ENCODE peak calls at places on chromosome 3, in six cellular contexts. F, L, E, C, G and X are unnamed samples.
A peak's percentile ranks its signal among the peaks of the same experiment; 100 is the strongest.

GRCh38 chr3:16252988-16253387 is 11.8 kb downstream of the DPH3 start:
- DNase-seq in G (no peak), F (no peak), L (no peak), E (no peak), C (no peak), X (no peak)

GRCh38 chr3:48306860-48307530 is 26.5 kb downstream of the SPINK8 start:
- DNase-seq in C (no peak), L (no peak), F (no peak), G (no peak), E (no peak), X (no peak)

GRCh38 chr3:21407743-21408142 is 343.3 kb downstream of the ZNF385D start:
- DNase-seq in C (no peak), F (no peak), G (no peak), L (no peak), E (no peak), X (no peak)

GRCh38 chr3:185283374-185283935 is 29.6 kb upstream of the EHHADH start:
- DNase-seq in F (no peak), E (no peak), C (peak; percentile 9), L (no peak), G (no peak), X (no peak)

GRCh38 chr3:123728014-123728413 is 143.2 kb upstream of the HACD2 start:
- DNase-seq in E (no peak), C (peak; percentile 77), F (no peak), L (no peak), G (no peak), X (no peak)

GRCh38 chr3:86708908-86709307 is 282.0 kb downstream of the VGLL3 start:
- DNase-seq in C (no peak), F (no peak), E (no peak), L (no peak), G (no peak), X (no peak)

GRCh38 chr3:182568206-182568605 is 225.1 kb upstream of the ATP11B start:
- DNase-seq in G (no peak), E (no peak), C (no peak), F (no peak), L (no peak), X (no peak)

GRCh38 chr3:183968846-183969245 is 48.8 kb downstream of the ABCC5 start:
- DNase-seq in L (no peak), E (no peak), C (peak; percentile 62), F (no peak), G (no peak), X (no peak)

GRCh38 chr3:26049956-26050355 is 260.1 kb downstream of the OXSM start:
- DNase-seq in L (no peak), G (no peak), F (no peak), E (no peak), C (no peak), X (no peak)

GRCh38 chr3:190059242-190059590 is 61.5 kb downstream of the P3H2 start:
- DNase-seq in L (no peak), G (no peak), C (peak; percentile 57), F (no peak), E (no peak), X (no peak)

GRCh38 chr3:59873576-59874230 is 823.9 kb upstream of the CFAP20DC start:
- DNase-seq in F (no peak), E (no peak), L (no peak), C (no peak), G (no peak), X (no peak)

GRCh38 chr3:110495201-110495927 is 576.3 kb upstream of the NECTIN3 start:
- DNase-seq in L (no peak), F (no peak), C (no peak), G (no peak), E (no peak), X (no peak)

GRCh38 chr3:49650651-49651050 is 23.5 kb upstream of the APEH start:
- DNase-seq in E (no peak), G (no peak), L (no peak), C (no peak), F (no peak), X (no peak)

GRCh38 chr3:97763586-97764148 is 891 bp upstream of the ARL6 start:
- DNase-seq in G (no peak), C (no peak), E (no peak), L (peak; percentile 39), F (no peak), X (no peak)

GRCh38 chr3:62884041-62884870 is 9.0 kb upstream of the CADPS start:
- DNase-seq in F (no peak), G (no peak), E (no peak), C (no peak), L (peak; percentile 53), X (no peak)

GRCh38 chr3:39519076-39519475 is 51.6 kb downstream of the MOBP start:
- DNase-seq in L (no peak), F (no peak), G (no peak), E (no peak), C (no peak), X (no peak)

GRCh38 chr3:8336456-8336855 is 165.2 kb upstream of the LMCD1 start:
- DNase-seq in F (no peak), L (peak; percentile 19), C (no peak), E (no peak), G (no peak), X (no peak)

GRCh38 chr3:5133239-5133638 is 11.1 kb downstream of the ARL8B start:
- DNase-seq in G (no peak), E (no peak), L (no peak), C (no peak), F (no peak), X (no peak)

GRCh38 chr3:107525954-107526305 is 3.2 kb downstream of the BBX start:
- DNase-seq in G (no peak), F (no peak), C (no peak), L (no peak), E (no peak), X (no peak)

GRCh38 chr3:172024679-172025078 is 14.7 kb upstream of the FNDC3B start:
- DNase-seq in F (no peak), G (no peak), C (no peak), L (no peak), E (no peak), X (no peak)